ENCODE peak calls at places on chromosomes 3 and 15, in seven cellular contexts. L, I, Y, X, W, O and J are unnamed samples.

GRCh38 chr3:13708871-13709595 is 160.1 kb downstream of the FBLN2 start:
- DNase-seq in L (no peak), O (no peak), W (peak; percentile 33), I (no peak), X (no peak), Y (no peak), J (no peak)

GRCh38 chr3:166123088-166123487 is 285.9 kb upstream of the BCHE start:
- DNase-seq in O (no peak), I (no peak), X (no peak), L (no peak), Y (no peak), W (no peak), J (no peak)

GRCh38 chr15:71066983-71067382 is 48.3 kb upstream of the THSD4 start:
- DNase-seq in L (no peak), O (no peak), W (no peak), Y (no peak), X (peak; percentile 41), I (no peak), J (no peak)

GRCh38 chr3:169914321-169914720 is 2.9 kb downstream of the SAMD7 start:
- DNase-seq in X (peak; percentile 41), W (no peak), O (no peak), I (peak; percentile 4), Y (no peak), L (no peak), J (no peak)

GRCh38 chr3:185400866-185401265 is 37.9 kb downstream of the MAP3K13 start:
- DNase-seq in W (no peak), L (no peak), Y (no peak), O (no peak), X (no peak), I (no peak), J (no peak)

GRCh38 chr15:92629276-92629974 is 26.1 kb downstream of the FAM174B start:
- DNase-seq in W (peak; percentile 36), O (no peak), I (no peak), L (no peak), X (no peak), Y (no peak), J (no peak)

GRCh38 chr3:195102609-195103467 is 168.1 kb downstream of the XXYLT1 start:
- DNase-seq in I (peak; percentile 91), Y (no peak), W (peak; percentile 56), X (peak; percentile 95), O (peak; percentile 55), L (no peak), J (peak; percentile 44)

GRCh38 chr3:155391104-155391503 is 97.6 kb upstream of the STRIT1 start:
- DNase-seq in L (no peak), X (no peak), W (no peak), Y (no peak), I (peak; percentile 79), O (no peak), J (no peak)

GRCh38 chr3:45554001-45554691 is 40.4 kb upstream of the LIMD1 start:
- DNase-seq in Y (no peak), O (peak; percentile 73), X (peak; percentile 27), I (no peak), W (peak; percentile 85), L (no peak), J (no peak)

GRCh38 chr3:150345021-150345538 is 63.0 kb upstream of the TSC22D2 start:
- DNase-seq in Y (peak; percentile 30), O (peak; percentile 90), L (no peak), W (peak; percentile 45), I (no peak), X (peak; percentile 61), J (no peak)

GRCh38 chr3:146403792-146404191 is 65.6 kb downstream of the PLSCR2 start:
- DNase-seq in L (no peak), W (no peak), X (peak; percentile 7), O (no peak), I (no peak), Y (no peak), J (no peak)

GRCh38 chr3:103653996-103654395 is 1219.2 kb downstream of the ZPLD1 start:
- DNase-seq in Y (no peak), L (no peak), O (no peak), I (no peak), X (peak; percentile 45), W (no peak), J (no peak)

GRCh38 chr15:75989045-75989444 is 23.2 kb downstream of the NRG4 start:
- DNase-seq in I (no peak), L (no peak), O (no peak), Y (no peak), W (no peak), X (no peak), J (no peak)

GRCh38 chr3:116607205-116607604 is 102.4 kb upstream of the TUSC7 start:
- DNase-seq in Y (no peak), I (no peak), W (no peak), O (no peak), L (no peak), X (no peak), J (no peak)

GRCh38 chr15:51760805-51761204 is 9.4 kb downstream of the TMOD2 start:
- DNase-seq in Y (no peak), W (no peak), X (no peak), O (no peak), L (no peak), I (no peak), J (no peak)

GRCh38 chr3:194621947-194622346 is 11.3 kb downstream of the TMEM44 start:
- DNase-seq in W (no peak), O (no peak), Y (no peak), L (no peak), X (no peak), I (no peak), J (no peak)

GRCh38 chr15:65410972-65411371 is 11.8 kb downstream of the IGDCC4 start:
- DNase-seq in O (no peak), W (no peak), X (no peak), I (no peak), L (no peak), Y (no peak), J (no peak)

GRCh38 chr3:70980646-70981031 is 602.9 kb downstream of the FOXP1 start:
- DNase-seq in O (no peak), W (no peak), L (no peak), I (no peak), Y (no peak), X (no peak), J (no peak)

GRCh38 chr3:109382573-109382972 is 45.2 kb upstream of the DPPA4 start:
- DNase-seq in I (no peak), O (no peak), L (no peak), Y (no peak), X (no peak), W (no peak), J (no peak)

GRCh38 chr3:32937331-32937730 is 14.1 kb upstream of the CCR4 start:
- DNase-seq in W (no peak), L (no peak), Y (no peak), O (no peak), X (no peak), I (no peak), J (no peak)

GRCh38 chr3:155870945-155871745 is 695 bp downstream of the GMPS start:
- DNase-seq in O (peak; percentile 64), Y (no peak), L (peak; percentile 34), W (peak; percentile 92), I (no peak), X (peak; percentile 65), J (no peak)

GRCh38 chr3:139187154-139187553 is 142.5 kb upstream of the PRR23C start:
- DNase-seq in Y (no peak), L (no peak), O (peak; percentile 21), W (no peak), X (no peak), I (no peak), J (no peak)

GRCh38 chr3:165206454-165207266 is 10.5 kb upstream of the SLITRK3 start:
- DNase-seq in O (peak; percentile 69), I (peak; percentile 38), X (peak; percentile 90), Y (no peak), W (peak; percentile 79), L (no peak), J (peak; percentile 56)

GRCh38 chr3:13607821-13608620 is 59.1 kb downstream of the FBLN2 start:
- DNase-seq in L (no peak), W (peak; percentile 54), O (no peak), X (no peak), I (no peak), Y (no peak), J (no peak)

GRCh38 chr3:115040673-115041286 is 106.3 kb downstream of the ZBTB20 start:
- DNase-seq in I (no peak), O (peak; percentile 20), W (no peak), L (peak; percentile 7), X (peak; percentile 62), Y (no peak), J (peak; percentile 19)

GRCh38 chr15:99042909-99043308 is 35.3 kb upstream of the PGPEP1L start:
- DNase-seq in I (no peak), Y (no peak), L (no peak), W (no peak), O (no peak), X (no peak), J (no peak)

GRCh38 chr3:44674211-44674610 is 25.7 kb downstream of the ZNF35 start:
- DNase-seq in O (no peak), X (peak; percentile 11), L (no peak), W (no peak), I (no peak), Y (no peak), J (no peak)

GRCh38 chr15:69511015-69511414 is 58.4 kb downstream of the RPLP1 start:
- DNase-seq in W (no peak), L (no peak), X (no peak), Y (no peak), O (no peak), I (no peak), J (no peak)